ENCODE peak calls at places on chromosomes 6 and 20, in seven cellular contexts. W, I, J, R, N, K and S are unnamed samples.

GRCh38 chr6:36130672-36131516 is 581 bp downstream of the MAPK13 start:
- DNase-seq in W (no peak), I (no peak), J (peak; percentile 58), R (no peak), N (no peak), K (peak; percentile 45), S (peak; percentile 79)

GRCh38 chr6:112039431-112039770 is 14.5 kb upstream of the CCN6 start:
- DNase-seq in W (no peak), I (no peak), J (no peak), R (no peak), N (no peak), K (no peak), S (no peak)

GRCh38 chr6:107999341-107999740 is 41.3 kb upstream of the SEC63 start:
- DNase-seq in W (no peak), I (no peak), J (no peak), R (no peak), N (no peak), K (no peak), S (no peak)

GRCh38 chr6:154429711-154430110 is 73.1 kb upstream of the IPCEF1 start:
- DNase-seq in W (no peak), I (no peak), J (no peak), R (no peak), N (no peak), K (no peak), S (no peak)

GRCh38 chr6:119620846-119621570 is 271.4 kb upstream of the MAN1A1 start:
- DNase-seq in W (no peak), I (peak; percentile 74), J (no peak), R (no peak), N (no peak), K (no peak), S (no peak)

GRCh38 chr6:38155144-38155543 is 335.6 kb downstream of the ZFAND3 start:
- DNase-seq in W (no peak), I (no peak), J (no peak), R (no peak), N (no peak), K (no peak), S (no peak)

GRCh38 chr6:76876922-76877553 is 586.3 kb downstream of the HTR1B start:
- DNase-seq in W (no peak), I (no peak), J (no peak), R (no peak), N (peak; percentile 81), K (peak; percentile 90), S (peak; percentile 32)

GRCh38 chr6:35068644-35069043 is 72.5 kb downstream of the TCP11 start:
- DNase-seq in W (no peak), I (no peak), J (peak; percentile 6), R (no peak), N (no peak), K (no peak), S (no peak)

GRCh38 chr6:76774750-76775396 is 688.4 kb downstream of the HTR1B start:
- DNase-seq in W (no peak), I (no peak), J (no peak), R (no peak), N (no peak), K (peak; percentile 4), S (no peak)

DNA sequence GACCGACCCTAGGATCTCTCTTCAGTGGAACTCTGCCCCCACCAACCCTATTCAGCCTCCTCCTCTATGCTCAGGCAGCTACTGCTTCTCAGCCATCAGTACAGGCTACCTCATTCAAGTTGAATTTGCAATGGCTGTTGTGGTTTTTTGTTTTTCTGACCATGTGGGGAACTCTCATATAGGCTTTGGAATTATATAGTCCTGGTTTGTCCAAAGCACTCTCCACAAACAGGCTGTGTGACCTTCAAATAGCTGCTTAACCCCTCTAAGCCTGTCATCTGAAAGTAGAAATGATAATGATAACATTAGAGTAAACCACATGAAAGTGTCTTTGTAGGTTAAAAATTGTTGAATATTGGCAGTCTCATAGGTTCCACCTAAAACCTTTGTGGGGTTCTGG is 80.3 kb downstream of the UNC5CL start:
- DNase-seq in W (no peak), I (no peak), J (no peak), R (no peak), N (no peak), K (no peak), S (no peak)
- TF ChIP-seq CTCF in W (no peak), I (no peak), J (no peak), R (no peak), N (no peak), K (no peak), S (no peak)

GRCh38 chr6:13278991-13279390 is 49.3 kb downstream of the TBC1D7 start:
- DNase-seq in W (no peak), I (peak; percentile 93), J (no peak), R (no peak), N (no peak), K (no peak), S (no peak)

GRCh38 chr6:13277231-13277630 is 51.1 kb downstream of the TBC1D7 start:
- DNase-seq in W (no peak), I (no peak), J (no peak), R (no peak), N (no peak), K (no peak), S (no peak)

GRCh38 chr6:13280253-13280652 is 48.1 kb downstream of the TBC1D7 start:
- DNase-seq in W (no peak), I (no peak), J (no peak), R (no peak), N (no peak), K (no peak), S (no peak)

GRCh38 chr6:13275435-13275989 is 52.8 kb downstream of the TBC1D7 start:
- DNase-seq in W (no peak), I (no peak), J (no peak), R (no peak), N (no peak), K (no peak), S (no peak)

DNA sequence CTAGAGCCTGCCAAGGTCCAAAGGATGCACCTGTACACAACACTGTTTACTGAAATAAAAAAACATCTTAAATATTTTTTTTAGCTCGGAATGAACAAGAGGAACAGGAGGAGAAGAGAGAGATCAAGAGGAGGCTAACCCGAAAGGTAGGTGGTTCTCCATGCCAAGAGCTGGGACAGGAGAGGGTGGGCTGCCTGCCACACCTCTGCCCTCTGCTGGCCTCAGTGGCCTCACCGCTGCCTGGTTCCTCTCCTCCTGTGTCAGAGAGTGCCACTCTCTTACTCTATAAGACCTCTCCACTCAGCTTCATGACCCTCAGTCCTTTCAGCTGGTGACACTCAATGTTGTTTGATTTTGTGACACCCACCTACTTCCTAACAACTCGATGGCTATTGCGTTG is 50.2 kb downstream of the TBC1D7 start:
- DNase-seq in W (no peak), I (no peak), J (no peak), R (no peak), N (peak; percentile 1), K (peak; percentile 56), S (no peak)
- TF ChIP-seq CTCF in W (peak; percentile 57), I (peak; percentile 55), J (no peak), R (no peak), N (peak; percentile 51), K (peak; percentile 65), S (no peak)

DNA sequence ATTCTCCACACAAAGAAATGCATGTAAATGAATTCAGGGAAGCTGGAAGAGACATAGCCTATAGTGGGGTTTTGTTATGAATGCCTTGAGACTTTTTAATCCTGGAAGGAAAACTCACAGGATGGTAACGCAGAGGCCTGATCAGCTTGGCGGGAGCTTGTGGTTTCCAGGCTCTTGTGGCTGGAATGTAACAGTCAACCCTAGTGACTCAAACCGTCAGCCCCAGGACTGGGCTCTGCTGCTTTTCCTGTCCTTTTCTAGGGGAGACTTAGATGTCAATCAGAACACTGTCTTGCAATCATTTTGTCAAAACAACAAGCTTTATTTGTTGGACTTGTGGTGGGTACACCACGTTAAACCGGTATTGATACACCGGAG is 34.9 kb downstream of the KIF25 start:
- DNase-seq in W (no peak), I (peak; percentile 75), J (no peak), R (no peak), N (no peak), K (peak; percentile 35), S (no peak)
- TF ChIP-seq CTCF in W (no peak), I (peak; percentile 58), J (peak; percentile 12), R (no peak), N (no peak), K (no peak), S (no peak)

GRCh38 chr20:63279931-63280330 is 7.3 kb downstream of the ARFGAP1 start:
- DNase-seq in W (no peak), I (no peak), J (peak; percentile 4), R (no peak), N (no peak), K (no peak), S (no peak)

GRCh38 chr20:63276956-63277355 is 4.3 kb downstream of the ARFGAP1 start:
- DNase-seq in W (no peak), I (no peak), J (no peak), R (no peak), N (no peak), K (no peak), S (no peak)

GRCh38 chr20:63278661-63279060 is 6.0 kb downstream of the ARFGAP1 start:
- DNase-seq in W (no peak), I (no peak), J (no peak), R (no peak), N (no peak), K (no peak), S (no peak)

GRCh38 chr20:63275825-63276224 is 3.2 kb downstream of the ARFGAP1 start:
- DNase-seq in W (no peak), I (no peak), J (no peak), R (no peak), N (no peak), K (no peak), S (no peak)

DNA sequence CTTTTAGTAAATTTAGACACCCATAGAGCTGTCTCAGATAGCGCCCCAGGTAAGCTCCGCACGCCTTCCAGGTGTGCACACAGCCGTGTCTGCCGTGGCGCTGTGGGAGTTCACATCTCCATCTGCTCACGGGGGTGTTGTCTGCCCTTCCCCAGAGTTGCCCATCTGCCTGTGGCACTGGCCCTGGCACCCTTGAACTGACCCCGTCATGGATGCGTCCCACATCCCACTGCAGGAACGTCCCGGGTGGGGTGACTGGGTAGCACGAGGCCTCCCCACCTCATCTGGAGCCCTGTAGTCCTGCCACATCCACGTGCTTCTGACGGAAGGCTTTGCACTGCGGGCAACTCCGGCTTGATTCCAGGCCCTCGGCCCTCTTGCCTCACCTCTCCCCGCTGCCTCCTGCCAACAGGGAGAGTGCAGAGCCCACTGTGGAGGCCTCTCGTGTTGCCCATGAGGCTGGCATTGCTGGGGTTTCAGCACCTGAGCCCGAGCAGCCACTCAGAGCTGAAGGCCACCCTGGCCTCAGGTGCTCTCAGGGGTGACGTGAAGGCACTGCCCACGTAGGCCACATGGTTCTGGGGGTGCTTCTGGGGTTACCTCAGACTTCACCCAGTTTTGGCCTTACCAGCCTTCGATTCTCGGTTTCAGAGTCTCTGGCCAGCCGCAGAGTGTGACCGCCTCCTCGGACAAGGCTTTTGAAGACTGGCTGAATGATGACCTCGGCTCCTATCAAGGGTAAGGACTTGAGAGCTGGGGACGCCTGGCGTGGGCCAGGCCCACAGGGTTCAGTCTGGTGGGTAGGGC is 5.1 kb downstream of the ARFGAP1 start:
- DNase-seq in W (no peak), I (no peak), J (no peak), R (no peak), N (no peak), K (no peak), S (no peak)
- TF ChIP-seq CTCF in W (no peak), I (no peak), J (no peak), R (no peak), N (no peak), K (no peak), S (no peak)

GRCh38 chr20:50344232-50345071 is 153.8 kb downstream of the CEBPB start:
- DNase-seq in W (no peak), I (no peak), J (no peak), R (no peak), N (no peak), K (no peak), S (no peak)
- TF ChIP-seq CTCF in W (no peak), I (peak; percentile 59), J (no peak), R (peak; percentile 10), N (peak; percentile 0), K (peak; percentile 30), S (no peak)